ENCODE peak calls at places on chromosome 1, in seven cellular contexts. K is activated T-helper 1 cell treated with Interleukin-2 at 50 U/mL for 16 hours, L is MCF 10A, R is epithelial cell of esophagus, I is germinal center, B is left cardiac atrium, U is M059J. E is an unnamed sample.

GRCh38 chr1:143698016-143698415 is 273.8 kb downstream of the FAM72C start:
- DNase-seq in U (peak; percentile 3), R (peak; percentile 30), K (no peak), L (peak; percentile 76), B (peak; percentile 31), I (peak; percentile 32), E (peak; percentile 7)

GRCh38 chr1:227766015-227766634 is 30.9 kb downstream of the SNAP47 start:
- DNase-seq in B (no peak), I (no peak), R (no peak), U (peak; percentile 91), K (peak; percentile 78), L (peak; percentile 44), E (peak; percentile 21)

GRCh38 chr1:117826551-117827078 is 102.8 kb downstream of the GDAP2 start:
- DNase-seq in I (no peak), R (peak; percentile 94), U (peak; percentile 96), B (peak; percentile 55), K (no peak), L (peak; percentile 88), E (peak; percentile 74)

GRCh38 chr1:971751-972506 is 5.6 kb downstream of the PLEKHN1 start:
- DNase-seq in K (no peak), L (no peak), B (no peak), U (no peak), R (no peak), I (no peak), E (no peak)

GRCh38 chr1:48222501-48223242 is at the start of gene SLC5A9:
- DNase-seq in L (no peak), R (no peak), K (no peak), B (no peak), I (no peak), U (no peak), E (peak; percentile 88)

GRCh38 chr1:54989968-54990810 is 8.5 kb upstream of the BSND start:
- DNase-seq in B (no peak), U (peak; percentile 45), L (no peak), I (no peak), K (no peak), R (no peak), E (no peak)

GRCh38 chr1:41740630-41741239 is 178.0 kb downstream of the HIVEP3 start:
- DNase-seq in K (no peak), I (no peak), B (no peak), U (no peak), L (no peak), R (peak; percentile 40), E (no peak)

GRCh38 chr1:68346192-68346808 is 103.5 kb downstream of the RPE65 start:
- DNase-seq in B (no peak), U (peak; percentile 36), L (peak; percentile 35), R (peak; percentile 34), I (no peak), K (no peak), E (peak; percentile 41)

GRCh38 chr1:31576201-31576669 is at the start of gene TINAGL1:
- DNase-seq in U (peak; percentile 52), R (peak; percentile 83), B (peak; percentile 79), K (no peak), L (peak; percentile 80), I (no peak), E (peak; percentile 65)

GRCh38 chr1:19757641-19758040 is 42.1 kb downstream of the TMCO4 start:
- DNase-seq in B (no peak), I (no peak), R (no peak), K (no peak), L (no peak), U (peak; percentile 74), E (no peak)